ENCODE peak calls at places on chromosomes 1 and 21, in five cellular contexts. J, H, Y, K and O are unnamed samples.

GRCh38 chr1:175338447-175339135 is 146.0 kb upstream of the KIAA0040 start:
- DNase-seq in J (no peak), H (peak; percentile 21), Y (no peak), K (peak; percentile 10), O (no peak)

GRCh38 chr1:241677171-241677570 is 25.1 kb downstream of the WDR64 start:
- DNase-seq in J (no peak), H (no peak), Y (no peak), K (no peak), O (no peak)

GRCh38 chr1:35544976-35545375 is 12.2 kb downstream of the KIAA0319L start:
- DNase-seq in J (no peak), H (no peak), Y (peak; percentile 26), K (no peak), O (peak; percentile 72)

GRCh38 chr1:198187973-198188588 is 31.3 kb downstream of the NEK7 start:
- DNase-seq in J (no peak), H (no peak), Y (no peak), K (peak; percentile 32), O (no peak)

GRCh38 chr21:44729336-44730027 is 18.1 kb upstream of the TSPEAR start:
- DNase-seq in J (no peak), H (no peak), Y (no peak), K (no peak), O (no peak)

GRCh38 chr1:119623651-119624050 is 24.4 kb downstream of the ZNF697 start:
- DNase-seq in J (no peak), H (no peak), Y (no peak), K (no peak), O (no peak)

GRCh38 chr21:35149698-35150097 is 100.6 kb upstream of the RUNX1 start:
- DNase-seq in J (no peak), H (no peak), Y (no peak), K (no peak), O (no peak)

GRCh38 chr1:15354580-15354965 is 55.1 kb upstream of the EFHD2 start:
- DNase-seq in J (no peak), H (no peak), Y (no peak), K (no peak), O (peak; percentile 56)

GRCh38 chr21:39263372-39263771 is 50.1 kb downstream of the BRWD1 start:
- DNase-seq in J (no peak), H (no peak), Y (no peak), K (no peak), O (peak; percentile 5)

GRCh38 chr1:27873671-27874384 is 1.5 kb downstream of the THEMIS2 start:
- DNase-seq in J (no peak), H (no peak), Y (no peak), K (peak; percentile 57), O (no peak)

GRCh38 chr1:174883361-174883760 is 116.4 kb upstream of the CACYBP start:
- DNase-seq in J (no peak), H (no peak), Y (no peak), K (peak; percentile 7), O (peak; percentile 52)

GRCh38 chr1:207993477-207994445 is 82.8 kb upstream of the CD34 start:
- DNase-seq in J (no peak), H (no peak), Y (no peak), K (no peak), O (peak; percentile 23)

GRCh38 chr1:111738436-111739221 is 566 bp downstream of the INKA2 start:
- DNase-seq in J (peak; percentile 74), H (peak; percentile 71), Y (no peak), K (peak; percentile 76), O (peak; percentile 75)

GRCh38 chr1:235775461-235775860 is 91.2 kb downstream of the LYST start:
- DNase-seq in J (no peak), H (no peak), Y (no peak), K (no peak), O (no peak)

GRCh38 chr1:243325305-243325890 is 69.6 kb downstream of the SDCCAG8 start:
- DNase-seq in J (peak; percentile 22), H (peak; percentile 8), Y (peak; percentile 32), K (peak; percentile 79), O (peak; percentile 59)

GRCh38 chr1:46131727-46132528 is 501 bp downstream of the PIK3R3 start:
- DNase-seq in J (peak; percentile 29), H (no peak), Y (peak; percentile 92), K (peak; percentile 45), O (peak; percentile 47)

GRCh38 chr1:153791856-153792253 is 16.6 kb downstream of the SLC27A3 start:
- DNase-seq in J (no peak), H (peak; percentile 57), Y (no peak), K (no peak), O (peak; percentile 46)

GRCh38 chr1:233362743-233363142 is 35.2 kb downstream of the MAP3K21 start:
- DNase-seq in J (no peak), H (no peak), Y (no peak), K (no peak), O (no peak)

GRCh38 chr1:55287732-55288131 is 72.6 kb upstream of the USP24 start:
- DNase-seq in J (no peak), H (no peak), Y (no peak), K (no peak), O (no peak)

GRCh38 chr1:60753508-60753907 is 328.9 kb upstream of the NFIA start:
- DNase-seq in J (no peak), H (no peak), Y (no peak), K (no peak), O (no peak)

GRCh38 chr1:117479086-117479485 is 111.8 kb downstream of the MAN1A2 start:
- DNase-seq in J (no peak), H (no peak), Y (no peak), K (no peak), O (no peak)

GRCh38 chr1:237684236-237684635 is 206.5 kb downstream of the ZP4 start:
- DNase-seq in J (no peak), H (peak; percentile 7), Y (no peak), K (no peak), O (no peak)